ENCODE peak calls at places on chromosomes 16 and 17, in six cellular contexts. Q, E, X, A, N and I are unnamed samples.

GRCh38 chr16:4330277-4330882 is 14.5 kb downstream of the GLIS2 start:
- DNase-seq in Q (peak), E (no peak), X (peak), A (peak), N (peak), I (no peak)

GRCh38 chr16:22671301-22672076 is 142.5 kb upstream of the HS3ST2 start:
- DNase-seq in Q (no peak), E (no peak), X (no peak), A (no peak), N (no peak), I (no peak)

GRCh38 chr17:19342611-19343255 is 19.8 kb downstream of the B9D1 start:
- DNase-seq in Q (no peak), E (no peak), X (peak), A (peak), N (no peak), I (no peak)

GRCh38 chr17:2158011-2158410 is 103.1 kb downstream of the HIC1 start:
- DNase-seq in Q (no peak), E (peak), X (no peak), A (peak), N (no peak), I (no peak)

GRCh38 chr16:84406006-84406963 is 37.9 kb downstream of the ATP2C2 start:
- DNase-seq in Q (no peak), E (no peak), X (no peak), A (no peak), N (no peak), I (no peak)

GRCh38 chr16:24525970-24526559 is 13.3 kb upstream of the RBBP6 start:
- DNase-seq in Q (no peak), E (peak), X (peak), A (peak), N (no peak), I (no peak)

GRCh38 chr16:78596996-78597422 is 497.6 kb downstream of the WWOX start:
- DNase-seq in Q (no peak), E (no peak), X (no peak), A (no peak), N (no peak), I (no peak)

GRCh38 chr16:49193596-49193995 is 88.0 kb downstream of the CBLN1 start:
- DNase-seq in Q (no peak), E (no peak), X (no peak), A (no peak), N (no peak), I (no peak)

GRCh38 chr16:53456625-53457024 is 22.4 kb downstream of the RBL2 start:
- DNase-seq in Q (peak), E (no peak), X (no peak), A (no peak), N (no peak), I (no peak)

GRCh38 chr16:49799172-49799571 is 56.7 kb downstream of the ZNF423 start:
- DNase-seq in Q (no peak), E (no peak), X (no peak), A (no peak), N (no peak), I (no peak)

GRCh38 chr16:2484898-2485508 is 10.1 kb downstream of the TBC1D24 start:
- DNase-seq in Q (peak), E (no peak), X (no peak), A (no peak), N (no peak), I (no peak)

GRCh38 chr17:73090396-73091202 is 1.9 kb downstream of the SLC39A11 start:
- DNase-seq in Q (no peak), E (no peak), X (no peak), A (no peak), N (no peak), I (no peak)

GRCh38 chr17:60451965-60452364 is 29.7 kb downstream of the CHCT1 start:
- DNase-seq in Q (no peak), E (no peak), X (no peak), A (no peak), N (no peak), I (no peak)

GRCh38 chr16:72312862-72313261 is 140.9 kb upstream of the PMFBP1 start:
- DNase-seq in Q (no peak), E (peak), X (no peak), A (no peak), N (no peak), I (peak)

GRCh38 chr16:69243479-69243878 is 56.5 kb downstream of the SNTB2 start:
- DNase-seq in Q (no peak), E (no peak), X (no peak), A (no peak), N (no peak), I (no peak)

GRCh38 chr17:60959696-60960095 is 282.0 kb downstream of the BCAS3 start:
- DNase-seq in Q (no peak), E (no peak), X (no peak), A (no peak), N (no peak), I (no peak)

GRCh38 chr16:76656951-76657498 is 379.8 kb downstream of the CNTNAP4 start:
- DNase-seq in Q (no peak), E (no peak), X (no peak), A (no peak), N (no peak), I (no peak)

GRCh38 chr17:78680436-78680835 is 101.6 kb downstream of the CYTH1 start:
- DNase-seq in Q (no peak), E (no peak), X (no peak), A (no peak), N (no peak), I (no peak)

GRCh38 chr17:3914319-3914685 is 2.0 kb downstream of the P2RX1 start:
- DNase-seq in Q (no peak), E (no peak), X (no peak), A (no peak), N (no peak), I (no peak)

GRCh38 chr16:20763461-20764232 is at the start of gene ACSM3:
- DNase-seq in Q (peak), E (peak), X (peak), A (peak), N (peak), I (peak)

GRCh38 chr17:42997390-42997983 is 732 bp upstream of the RPL27 start:
- DNase-seq in Q (no peak), E (no peak), X (no peak), A (no peak), N (no peak), I (no peak)

GRCh38 chr17:42992872-42993271 is 5.3 kb upstream of the RPL27 start:
- DNase-seq in Q (no peak), E (no peak), X (no peak), A (no peak), N (no peak), I (no peak)

GRCh38 chr17:42999003-42999525 is 845 bp downstream of the RPL27 start:
- DNase-seq in Q (no peak), E (no peak), X (no peak), A (no peak), N (no peak), I (no peak)

GRCh38 chr17:43003542-43004172 is 2.9 kb upstream of the IFI35 start:
- DNase-seq in Q (no peak), E (no peak), X (peak), A (no peak), N (no peak), I (no peak)

GRCh38 chr17:42997984-42998938 is at the start of gene RPL27:
- DNase-seq in Q (peak), E (peak), X (peak), A (peak), N (peak), I (peak)
- TF ChIP-seq CTCF in Q (peak), E (peak), X (peak), A (peak), N (peak), I (peak)

GRCh38 chr17:12814718-12815117 is 25.4 kb downstream of the ARHGAP44 start:
- DNase-seq in Q (no peak), E (no peak), X (no peak), A (no peak), N (no peak), I (no peak)

GRCh38 chr17:12812877-12813276 is 23.6 kb downstream of the ARHGAP44 start:
- DNase-seq in Q (no peak), E (no peak), X (no peak), A (no peak), N (no peak), I (no peak)

GRCh38 chr17:12813680-12814079 is 24.4 kb downstream of the ARHGAP44 start:
- DNase-seq in Q (no peak), E (no peak), X (no peak), A (no peak), N (no peak), I (no peak)

GRCh38 chr17:12821376-12821940 is 32.2 kb downstream of the ARHGAP44 start:
- DNase-seq in Q (no peak), E (no peak), X (no peak), A (no peak), N (no peak), I (no peak)

DNA sequence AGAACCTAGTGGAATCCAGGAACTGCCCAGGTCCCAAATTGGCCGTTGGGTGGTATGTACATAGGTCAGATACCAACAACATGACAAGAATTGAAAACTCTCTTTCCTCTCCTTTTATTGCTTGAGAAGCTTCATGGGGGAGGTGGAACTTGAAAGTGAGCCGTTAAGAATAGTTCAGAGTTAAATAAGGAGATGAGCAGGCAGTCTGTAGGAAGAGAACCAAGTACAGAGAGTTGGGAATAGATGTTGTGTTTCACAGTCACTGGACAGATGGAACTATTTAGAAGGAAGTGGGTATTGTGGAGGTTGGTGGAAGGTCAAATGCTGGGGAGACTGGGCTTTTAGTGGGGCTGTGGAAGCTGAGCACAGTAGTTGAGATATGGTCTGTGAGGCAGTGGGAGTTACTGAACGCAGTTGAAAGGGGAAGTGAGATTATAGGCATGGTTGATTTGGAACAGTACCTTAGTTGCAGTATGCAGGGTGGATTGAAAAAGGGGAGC is 26.4 kb downstream of the ARHGAP44 start:
- DNase-seq in Q (no peak), E (no peak), X (no peak), A (no peak), N (no peak), I (no peak)
- H3K4me3 ChIP-seq in Q (no peak), E (no peak), X (no peak), A (no peak), N (no peak), I (no peak)

GRCh38 chr17:46044989-46045388 is 45.9 kb downstream of the STH start:
- DNase-seq in Q (no peak), E (no peak), X (no peak), A (no peak), N (no peak), I (no peak)

GRCh38 chr17:46043606-46044005 is 44.6 kb downstream of the STH start:
- DNase-seq in Q (no peak), E (no peak), X (no peak), A (no peak), N (no peak), I (no peak)

GRCh38 chr17:46045639-46046038 is 46.6 kb downstream of the STH start:
- DNase-seq in Q (no peak), E (no peak), X (no peak), A (no peak), N (no peak), I (no peak)

GRCh38 chr17:46042248-46042647 is 43.2 kb downstream of the STH start:
- DNase-seq in Q (no peak), E (no peak), X (no peak), A (no peak), N (no peak), I (no peak)

GRCh38 chr17:46044286-46044928 is 45.4 kb downstream of the STH start:
- DNase-seq in Q (peak), E (peak), X (peak), A (peak), N (peak), I (peak)
- TF ChIP-seq CTCF in Q (peak), E (peak), X (peak), A (peak), N (peak), I (peak)

GRCh38 chr16:89248196-89249005 is 30.9 kb downstream of the ZNF778 start:
- DNase-seq in Q (no peak), E (no peak), X (no peak), A (no peak), N (no peak), I (no peak)
- H3K4me3 ChIP-seq in Q (peak), E (no peak), X (peak), A (no peak), N (peak), I (peak)

GRCh38 chr17:13986855-13987254 is 82.4 kb upstream of the COX10 start:
- DNase-seq in Q (no peak), E (no peak), X (no peak), A (no peak), N (no peak), I (no peak)
- TF ChIP-seq CTCF in Q (no peak), E (no peak), X (no peak), A (no peak), N (no peak), I (no peak)

GRCh38 chr16:8795818-8796217 is 1.6 kb downstream of the TMEM186 start:
- DNase-seq in Q (no peak), E (no peak), X (no peak), A (no peak), N (no peak), I (no peak)

GRCh38 chr16:8798535-8799157 is 1.0 kb downstream of the PMM2 start:
- DNase-seq in Q (no peak), E (no peak), X (no peak), A (no peak), N (no peak), I (no peak)

GRCh38 chr16:8798174-8798527 is 512 bp downstream of the PMM2 start:
- DNase-seq in Q (no peak), E (no peak), X (peak), A (no peak), N (no peak), I (no peak)

GRCh38 chr16:8796469-8797363 is 723 bp downstream of the TMEM186 start:
- DNase-seq in Q (no peak), E (no peak), X (no peak), A (no peak), N (no peak), I (no peak)

DNA sequence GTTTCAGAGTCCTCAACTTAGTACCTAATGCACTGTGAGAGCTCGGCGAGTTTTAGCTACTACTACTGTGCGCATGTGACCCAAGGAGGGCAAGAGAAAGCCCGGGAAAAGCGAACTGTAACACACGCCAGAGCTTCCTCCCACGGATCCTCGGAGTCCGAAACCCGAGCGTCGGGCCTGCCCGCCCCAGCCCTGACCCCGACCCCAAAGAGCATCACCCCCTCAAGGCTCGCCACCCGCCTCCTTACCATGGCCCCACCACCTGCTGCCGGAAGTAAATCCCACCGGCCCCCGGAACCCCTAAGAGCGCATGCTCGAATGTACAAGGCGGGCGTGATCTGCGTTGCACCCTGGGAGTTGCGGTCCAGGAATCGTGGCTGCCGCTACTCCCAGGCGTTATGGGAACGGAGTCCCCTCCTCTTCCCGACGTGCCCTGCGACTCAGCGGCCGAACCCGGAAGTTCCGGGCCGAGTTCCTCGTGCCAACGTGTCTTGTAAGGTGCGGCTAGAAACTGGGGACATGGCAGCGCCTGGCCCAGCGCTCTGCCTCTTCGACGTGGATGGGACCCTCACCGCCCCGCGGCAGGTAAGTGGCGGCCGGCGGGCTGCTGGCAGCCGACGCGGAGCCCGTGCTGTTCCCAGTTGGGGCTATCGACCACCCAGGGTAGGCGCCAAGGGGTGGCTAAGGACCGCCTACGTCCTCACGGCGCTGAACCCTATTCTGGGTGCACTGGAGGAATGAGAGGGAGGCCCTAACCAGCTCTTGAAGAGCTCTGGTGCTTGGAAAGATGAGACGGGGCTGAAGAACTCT is at the start of the genes PMM2 and TMEM186:
- DNase-seq in Q (peak), E (peak), X (peak), A (peak), N (peak), I (peak)
- H3K4me3 ChIP-seq in Q (peak), E (peak), X (peak), A (peak), N (peak), I (peak)